ENCODE peak calls at places on chromosomes 5 and 9, in four cellular contexts. M is GM12878, I is SK-N-SH, E is HepG2. Q is an unnamed sample.

GRCh38 chr9:34428325-34428958 is 29.9 kb downstream of the FAM219A start:
- DNase-seq in M (no peak), E (peak; percentile 39), I (peak; percentile 61), Q (no peak)

GRCh38 chr5:72224946-72225427 is 95.1 kb downstream of the MRPS27 start:
- DNase-seq in E (no peak), M (no peak), I (no peak), Q (no peak)

GRCh38 chr9:33468797-33469621 is 4.7 kb downstream of the NOL6 start:
- DNase-seq in I (no peak), M (no peak), E (no peak), Q (no peak)

GRCh38 chr9:101736723-101737122 is 1.7 kb downstream of the GRIN3A start:
- DNase-seq in M (no peak), I (no peak), E (no peak), Q (no peak)

GRCh38 chr9:127877566-127877998 is at the start of gene AK1:
- DNase-seq in M (no peak), I (peak; percentile 91), E (no peak), Q (no peak)

GRCh38 chr9:133637451-133638055 is 1.4 kb downstream of the DBH start:
- DNase-seq in I (peak; percentile 44), M (no peak), E (no peak), Q (no peak)

GRCh38 chr9:136742640-136743391 is at the start of gene LCN10:
- DNase-seq in M (no peak), E (peak; percentile 49), I (peak; percentile 80), Q (no peak)

GRCh38 chr5:93746406-93747056 is 5.1 kb upstream of the POU5F2 start:
- DNase-seq in E (no peak), M (no peak), I (no peak), Q (no peak)

GRCh38 chr5:140292212-140293040 is 10.5 kb downstream of the PFDN1 start:
- DNase-seq in M (no peak), I (no peak), E (peak; percentile 9), Q (peak; percentile 19)

GRCh38 chr9:70362952-70363351 is 51.5 kb downstream of the KLF9 start:
- DNase-seq in E (no peak), M (no peak), I (no peak), Q (no peak)

GRCh38 chr9:89623925-89624420 is 19.2 kb downstream of the GADD45G start:
- DNase-seq in I (no peak), E (no peak), M (no peak), Q (no peak)

GRCh38 chr9:136137321-136138054 is 18.8 kb upstream of the TMEM250 start:
- DNase-seq in M (no peak), I (peak; percentile 74), E (peak; percentile 15), Q (no peak)

GRCh38 chr9:134570726-134571325 is 70.8 kb upstream of the COL5A1 start:
- DNase-seq in E (no peak), I (no peak), M (no peak), Q (no peak)

GRCh38 chr9:89448381-89448780 is 49.5 kb downstream of the SEMA4D start:
- DNase-seq in E (no peak), M (no peak), I (no peak), Q (no peak)

GRCh38 chr9:116661037-116661954 is 25.8 kb upstream of the TRIM32 start:
- DNase-seq in M (peak; percentile 24), I (peak; percentile 53), E (peak; percentile 57), Q (peak; percentile 74)

GRCh38 chr5:72633649-72634048 is 126.4 kb upstream of the ZNF366 start:
- DNase-seq in E (no peak), I (no peak), M (no peak), Q (no peak)

GRCh38 chr9:136110082-136111061 is 8.3 kb downstream of the TMEM250 start:
- DNase-seq in M (no peak), E (no peak), I (no peak), Q (no peak)

DNA sequence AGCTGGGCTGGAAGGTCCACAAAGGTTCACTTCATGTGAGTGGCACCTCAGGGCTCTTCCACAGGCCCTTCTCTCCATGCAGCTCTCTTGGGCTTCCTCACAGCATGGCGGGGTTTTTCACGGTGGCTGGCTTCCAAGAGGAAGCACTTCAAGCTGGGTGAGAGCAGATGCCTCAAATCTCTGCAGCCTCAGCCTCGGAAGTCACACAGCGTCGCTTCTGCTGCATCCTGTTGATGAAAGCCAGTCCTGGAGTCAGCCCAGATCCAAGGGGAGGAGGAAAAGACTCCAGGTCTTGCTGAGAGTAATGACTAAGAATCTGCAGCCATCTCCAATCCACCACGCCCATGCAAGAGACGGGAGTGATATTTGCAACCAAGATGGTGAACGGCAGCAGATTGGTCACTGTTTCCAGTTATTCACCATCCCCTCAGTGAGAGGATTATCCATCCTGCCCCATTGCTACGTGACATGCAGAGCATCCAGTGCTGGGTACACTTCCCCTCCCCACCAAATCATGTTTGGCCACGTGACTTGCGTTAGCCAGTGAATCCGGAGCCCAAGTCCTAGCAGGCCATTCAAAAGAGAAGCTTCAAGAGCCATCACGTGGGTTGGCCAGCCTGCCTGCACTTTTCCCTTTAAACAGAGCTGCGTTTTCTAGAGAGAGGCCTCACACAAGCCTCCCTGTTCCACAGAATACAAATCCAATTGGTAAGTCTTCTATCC is 173.9 kb downstream of the C9orf50 start:
- DNase-seq in I (no peak), M (no peak), E (peak; percentile 31), Q (no peak)
- TF ChIP-seq PBX3 in I (no peak), M (no peak), E (no peak), Q (no peak)

GRCh38 chr9:126621056-126621918 is 7.6 kb downstream of the LMX1B start:
- DNase-seq in I (no peak), E (no peak), M (no peak), Q (no peak)
- TF ChIP-seq PBX3 in I (no peak), E (no peak), M (no peak), Q (no peak)

GRCh38 chr5:146049704-146050026 is 55.7 kb downstream of the PLAC8L1 start:
- DNase-seq in E (no peak), I (no peak), M (no peak), Q (no peak)
- TF ChIP-seq PBX3 in E (no peak), I (no peak), M (no peak), Q (no peak)

DNA sequence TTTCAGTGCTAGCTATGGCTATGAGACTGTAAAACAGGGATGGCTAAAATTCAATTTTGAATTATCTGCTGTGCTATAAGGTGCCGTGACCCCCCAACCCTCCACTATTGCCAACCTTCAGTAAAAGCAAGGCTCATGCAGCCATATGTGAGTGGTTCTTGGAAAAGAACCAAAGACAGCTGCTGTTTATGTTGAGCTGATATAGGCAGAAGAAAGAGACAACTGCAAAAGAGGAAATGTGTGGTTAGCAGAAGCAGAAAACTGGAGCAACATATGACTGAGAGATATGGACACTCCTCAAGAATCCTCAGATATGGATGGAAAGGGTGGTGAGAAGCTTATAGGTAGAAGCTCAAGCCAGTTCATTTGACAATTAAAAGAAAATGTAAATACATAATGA is 200.3 kb downstream of the TLE1 start:
- DNase-seq in E (no peak), M (no peak), I (no peak), Q (no peak)
- TF ChIP-seq PBX3 in E (no peak), M (no peak), I (no peak), Q (no peak)

DNA sequence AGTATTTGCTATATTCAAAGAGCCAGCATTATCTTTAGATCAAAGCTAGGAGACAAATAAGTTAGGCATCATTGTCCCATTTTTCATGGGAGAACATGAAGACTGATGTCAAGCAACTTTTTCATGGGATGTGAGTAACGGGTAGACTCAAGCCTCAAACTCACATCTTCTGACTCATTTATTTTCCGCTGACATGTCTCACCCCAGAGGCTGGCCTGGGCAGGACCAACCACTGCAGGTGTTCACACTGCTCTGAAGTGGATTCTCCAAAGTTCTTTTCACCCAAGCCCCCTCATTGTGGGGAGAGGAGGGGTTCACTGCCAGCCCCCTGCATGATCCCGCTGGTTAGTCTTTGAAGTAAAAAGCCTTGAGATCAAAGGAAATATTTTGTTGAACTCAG is 34.9 kb upstream of the BASP1 start:
- DNase-seq in E (no peak), I (no peak), M (no peak), Q (no peak)
- TF ChIP-seq PBX3 in E (no peak), I (peak; percentile 11), M (no peak), Q (no peak)